ENCODE peak calls at places on chromosomes 2 and 18, in six cellular contexts. One of them, this sample, is unnamed.
A peak's percentile ranks its signal among the peaks of the same experiment; 100 is the strongest.

GRCh38 chr2:104938226-104938941 is 84.5 kb downstream of the POU3F3 start:
- DNase-seq in GM23338: no peak
- DNase-seq in dorsolateral prefrontal cortex: peak; percentile 76
- DNase-seq in upper lobe of left lung: no peak
- DNase-seq in endothelial cell: no peak
- DNase-seq in hepatocyte: no peak
- DNase-seq in this sample: no peak

GRCh38 chr2:61356261-61356957 is 114.5 kb downstream of the USP34 start:
- DNase-seq in GM23338: no peak
- DNase-seq in dorsolateral prefrontal cortex: no peak
- DNase-seq in upper lobe of left lung: no peak
- DNase-seq in endothelial cell: no peak
- DNase-seq in hepatocyte: no peak
- DNase-seq in this sample: no peak

GRCh38 chr2:180572346-180572745 is 408.1 kb upstream of the UBE2E3 start:
- DNase-seq in GM23338: no peak
- DNase-seq in dorsolateral prefrontal cortex: no peak
- DNase-seq in upper lobe of left lung: no peak
- DNase-seq in endothelial cell: no peak
- DNase-seq in hepatocyte: no peak
- DNase-seq in this sample: no peak

GRCh38 chr2:137939026-137939425 is 25.2 kb upstream of the HNMT start:
- DNase-seq in GM23338: no peak
- DNase-seq in dorsolateral prefrontal cortex: no peak
- DNase-seq in upper lobe of left lung: no peak
- DNase-seq in endothelial cell: no peak
- DNase-seq in hepatocyte: no peak
- DNase-seq in this sample: no peak

GRCh38 chr2:73297151-73297559 is 3.8 kb upstream of the EGR4 start:
- DNase-seq in GM23338: peak; percentile 32
- DNase-seq in dorsolateral prefrontal cortex: no peak
- DNase-seq in upper lobe of left lung: no peak
- DNase-seq in endothelial cell: no peak
- DNase-seq in hepatocyte: no peak
- DNase-seq in this sample: no peak

GRCh38 chr2:117859532-117859911 is 45.0 kb downstream of the DDX18 start:
- DNase-seq in GM23338: no peak
- DNase-seq in dorsolateral prefrontal cortex: no peak
- DNase-seq in upper lobe of left lung: peak; percentile 80
- DNase-seq in endothelial cell: no peak
- DNase-seq in hepatocyte: no peak
- DNase-seq in this sample: no peak

GRCh38 chr2:176392125-176392704 is 123.0 kb downstream of the MTX2 start:
- DNase-seq in GM23338: no peak
- DNase-seq in dorsolateral prefrontal cortex: no peak
- DNase-seq in upper lobe of left lung: no peak
- DNase-seq in endothelial cell: no peak
- DNase-seq in hepatocyte: no peak
- DNase-seq in this sample: no peak

GRCh38 chr18:10291568-10291981 is 162.9 kb upstream of the APCDD1 start:
- DNase-seq in GM23338: no peak
- DNase-seq in dorsolateral prefrontal cortex: no peak
- DNase-seq in upper lobe of left lung: peak; percentile 39
- DNase-seq in endothelial cell: no peak
- DNase-seq in hepatocyte: peak; percentile 23
- DNase-seq in this sample: no peak

GRCh38 chr18:22168360-22168921 is 948 bp upstream of the GATA6 start:
- DNase-seq in GM23338: peak; percentile 70
- DNase-seq in dorsolateral prefrontal cortex: no peak
- DNase-seq in upper lobe of left lung: peak; percentile 86
- DNase-seq in endothelial cell: peak; percentile 56
- DNase-seq in hepatocyte: peak; percentile 86
- DNase-seq in this sample: no peak

GRCh38 chr2:96267159-96267971 is 1.3 kb downstream of the CIAO1 start:
- DNase-seq in GM23338: peak; percentile 72
- DNase-seq in dorsolateral prefrontal cortex: no peak
- DNase-seq in upper lobe of left lung: no peak
- DNase-seq in endothelial cell: peak; percentile 34
- DNase-seq in hepatocyte: peak; percentile 69
- DNase-seq in this sample: no peak

GRCh38 chr2:125167820-125168219 is 1142.7 kb downstream of the CNTNAP5 start:
- DNase-seq in GM23338: no peak
- DNase-seq in dorsolateral prefrontal cortex: no peak
- DNase-seq in upper lobe of left lung: no peak
- DNase-seq in endothelial cell: no peak
- DNase-seq in hepatocyte: no peak
- DNase-seq in this sample: no peak

GRCh38 chr18:51490860-51491259 is 293.4 kb upstream of the MEX3C start:
- DNase-seq in GM23338: no peak
- DNase-seq in dorsolateral prefrontal cortex: no peak
- DNase-seq in upper lobe of left lung: no peak
- DNase-seq in endothelial cell: no peak
- DNase-seq in hepatocyte: no peak
- DNase-seq in this sample: no peak

GRCh38 chr2:238139141-238139840 is 823 bp downstream of the KLHL30 start:
- DNase-seq in GM23338: peak; percentile 62
- DNase-seq in dorsolateral prefrontal cortex: no peak
- DNase-seq in upper lobe of left lung: peak; percentile 85
- DNase-seq in endothelial cell: peak; percentile 58
- DNase-seq in hepatocyte: no peak
- DNase-seq in this sample: no peak

GRCh38 chr2:207528980-207529329 is 807 bp upstream of the CREB1 start:
- DNase-seq in GM23338: peak; percentile 64
- DNase-seq in dorsolateral prefrontal cortex: no peak
- DNase-seq in upper lobe of left lung: no peak
- DNase-seq in endothelial cell: peak; percentile 55
- DNase-seq in hepatocyte: peak; percentile 56
- DNase-seq in this sample: no peak

GRCh38 chr18:80009661-80010550 is 21.5 kb upstream of the TXNL4A start:
- DNase-seq in GM23338: no peak
- DNase-seq in dorsolateral prefrontal cortex: peak; percentile 53
- DNase-seq in upper lobe of left lung: no peak
- DNase-seq in endothelial cell: no peak
- DNase-seq in hepatocyte: peak; percentile 54
- DNase-seq in this sample: no peak

GRCh38 chr2:25252291-25253152 is 84.1 kb upstream of the POMC start:
- DNase-seq in GM23338: peak; percentile 97
- DNase-seq in dorsolateral prefrontal cortex: no peak
- DNase-seq in upper lobe of left lung: peak; percentile 92
- DNase-seq in endothelial cell: peak; percentile 94
- DNase-seq in hepatocyte: peak; percentile 94
- DNase-seq in this sample: peak; percentile 94

GRCh38 chr18:37634516-37634915 is 68.9 kb upstream of the CELF4 start:
- DNase-seq in GM23338: no peak
- DNase-seq in dorsolateral prefrontal cortex: no peak
- DNase-seq in upper lobe of left lung: no peak
- DNase-seq in endothelial cell: no peak
- DNase-seq in hepatocyte: no peak
- DNase-seq in this sample: no peak

GRCh38 chr2:6215053-6215452 is 522.9 kb downstream of the SOX11 start:
- DNase-seq in GM23338: no peak
- DNase-seq in dorsolateral prefrontal cortex: no peak
- DNase-seq in upper lobe of left lung: no peak
- DNase-seq in endothelial cell: no peak
- DNase-seq in hepatocyte: no peak
- DNase-seq in this sample: no peak

GRCh38 chr2:6212516-6212915 is 520.3 kb downstream of the SOX11 start:
- DNase-seq in GM23338: no peak
- DNase-seq in dorsolateral prefrontal cortex: no peak
- DNase-seq in upper lobe of left lung: peak; percentile 5
- DNase-seq in endothelial cell: no peak
- DNase-seq in hepatocyte: no peak
- DNase-seq in this sample: no peak

GRCh38 chr2:6213056-6213780 is 521.0 kb downstream of the SOX11 start:
- DNase-seq in GM23338: no peak
- DNase-seq in dorsolateral prefrontal cortex: no peak
- DNase-seq in upper lobe of left lung: peak; percentile 62
- DNase-seq in endothelial cell: no peak
- DNase-seq in hepatocyte: no peak
- DNase-seq in this sample: no peak

GRCh38 chr2:6216234-6216633 is 524.0 kb downstream of the SOX11 start:
- DNase-seq in GM23338: no peak
- DNase-seq in dorsolateral prefrontal cortex: no peak
- DNase-seq in upper lobe of left lung: no peak
- DNase-seq in endothelial cell: no peak
- DNase-seq in hepatocyte: no peak
- DNase-seq in this sample: no peak

GRCh38 chr2:6214471-6214870 is 522.3 kb downstream of the SOX11 start:
- DNase-seq in GM23338: peak; percentile 4
- DNase-seq in dorsolateral prefrontal cortex: no peak
- DNase-seq in upper lobe of left lung: no peak
- DNase-seq in endothelial cell: no peak
- DNase-seq in hepatocyte: no peak
- DNase-seq in this sample: no peak
- TF ChIP-seq CTCF in GM23338: peak; percentile 9
- TF ChIP-seq CTCF in dorsolateral prefrontal cortex: no peak
- TF ChIP-seq CTCF in upper lobe of left lung: no peak
- TF ChIP-seq CTCF in endothelial cell: no peak
- TF ChIP-seq CTCF in hepatocyte: no peak
- TF ChIP-seq CTCF in this sample: peak; percentile 59

DNA sequence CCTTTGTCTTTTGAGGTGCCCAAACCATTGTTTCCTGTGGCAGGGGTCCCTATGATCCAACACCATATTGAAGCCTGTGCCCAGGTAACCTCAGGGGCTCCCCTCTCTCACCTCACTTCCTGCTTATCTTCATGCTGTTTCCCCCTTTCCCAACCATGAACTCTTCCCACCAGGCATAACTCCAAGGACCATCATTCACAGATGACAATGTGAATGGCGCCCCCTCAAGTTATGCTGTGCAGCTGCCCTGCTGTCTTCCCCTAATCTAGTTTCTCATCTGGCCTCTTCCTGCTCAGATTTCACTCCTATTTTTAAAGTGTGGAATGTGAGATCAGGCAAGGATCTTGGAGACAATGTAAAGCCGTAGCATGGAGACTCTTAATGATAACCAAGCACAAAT is 1.4 kb downstream of the GMPPA start:
- DNase-seq in GM23338: peak; percentile 66
- DNase-seq in dorsolateral prefrontal cortex: no peak
- DNase-seq in upper lobe of left lung: no peak
- DNase-seq in endothelial cell: no peak
- DNase-seq in hepatocyte: no peak
- DNase-seq in this sample: no peak
- TF ChIP-seq CTCF in GM23338: peak; percentile 76
- TF ChIP-seq CTCF in dorsolateral prefrontal cortex: no peak
- TF ChIP-seq CTCF in upper lobe of left lung: no peak
- TF ChIP-seq CTCF in endothelial cell: no peak
- TF ChIP-seq CTCF in hepatocyte: peak; percentile 18
- TF ChIP-seq CTCF in this sample: peak; percentile 32

GRCh38 chr2:43309935-43310334 is 83.5 kb upstream of the ZFP36L2 start:
- DNase-seq in GM23338: no peak
- DNase-seq in dorsolateral prefrontal cortex: no peak
- DNase-seq in upper lobe of left lung: no peak
- DNase-seq in endothelial cell: no peak
- DNase-seq in hepatocyte: no peak
- DNase-seq in this sample: no peak
- TF ChIP-seq CTCF in GM23338: no peak
- TF ChIP-seq CTCF in dorsolateral prefrontal cortex: no peak
- TF ChIP-seq CTCF in upper lobe of left lung: no peak
- TF ChIP-seq CTCF in endothelial cell: no peak
- TF ChIP-seq CTCF in hepatocyte: no peak
- TF ChIP-seq CTCF in this sample: no peak

DNA sequence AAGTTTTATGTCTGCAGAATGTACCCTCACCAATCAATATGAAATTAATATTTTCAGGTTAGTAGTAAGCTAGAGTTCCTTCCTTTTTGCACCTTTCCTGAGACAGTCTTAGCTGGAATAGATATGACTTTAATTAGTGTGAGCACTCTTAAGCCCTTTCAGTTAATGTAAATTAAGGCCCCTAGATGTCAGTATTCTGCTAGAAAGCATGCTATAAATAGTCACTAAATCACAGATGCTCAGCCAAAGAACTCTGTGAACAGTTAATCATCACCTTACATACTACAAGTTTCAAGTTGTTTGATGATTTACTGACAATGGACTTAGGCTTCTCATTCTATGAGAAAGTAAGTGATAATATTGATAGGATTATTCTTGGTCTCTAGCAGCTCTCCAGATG is 413.7 kb downstream of the PTH2R start:
- DNase-seq in GM23338: peak; percentile 70
- DNase-seq in dorsolateral prefrontal cortex: no peak
- DNase-seq in upper lobe of left lung: no peak
- DNase-seq in endothelial cell: no peak
- DNase-seq in hepatocyte: peak; percentile 34
- DNase-seq in this sample: no peak
- TF ChIP-seq CTCF in GM23338: peak; percentile 57
- TF ChIP-seq CTCF in dorsolateral prefrontal cortex: peak; percentile 19
- TF ChIP-seq CTCF in upper lobe of left lung: no peak
- TF ChIP-seq CTCF in endothelial cell: no peak
- TF ChIP-seq CTCF in hepatocyte: peak; percentile 53
- TF ChIP-seq CTCF in this sample: peak; percentile 51

GRCh38 chr2:191758420-191759199 is 80.7 kb downstream of the NABP1 start:
- DNase-seq in GM23338: peak; percentile 82
- DNase-seq in dorsolateral prefrontal cortex: no peak
- DNase-seq in upper lobe of left lung: peak; percentile 21
- DNase-seq in endothelial cell: peak; percentile 63
- DNase-seq in hepatocyte: peak; percentile 70
- DNase-seq in this sample: no peak
- TF ChIP-seq CTCF in GM23338: peak; percentile 88
- TF ChIP-seq CTCF in dorsolateral prefrontal cortex: peak; percentile 28
- TF ChIP-seq CTCF in upper lobe of left lung: peak; percentile 39
- TF ChIP-seq CTCF in endothelial cell: peak; percentile 61
- TF ChIP-seq CTCF in hepatocyte: peak; percentile 48
- TF ChIP-seq CTCF in this sample: peak; percentile 69

GRCh38 chr18:35835366-35835765 is 137.1 kb upstream of the RMP24 start:
- DNase-seq in GM23338: no peak
- DNase-seq in dorsolateral prefrontal cortex: no peak
- DNase-seq in upper lobe of left lung: no peak
- DNase-seq in endothelial cell: no peak
- DNase-seq in hepatocyte: no peak
- DNase-seq in this sample: no peak

GRCh38 chr18:35836932-35837331 is 135.5 kb upstream of the RMP24 start:
- DNase-seq in GM23338: no peak
- DNase-seq in dorsolateral prefrontal cortex: no peak
- DNase-seq in upper lobe of left lung: no peak
- DNase-seq in endothelial cell: no peak
- DNase-seq in hepatocyte: no peak
- DNase-seq in this sample: no peak

GRCh38 chr18:35835838-35836237 is 136.6 kb upstream of the RMP24 start:
- DNase-seq in GM23338: no peak
- DNase-seq in dorsolateral prefrontal cortex: no peak
- DNase-seq in upper lobe of left lung: no peak
- DNase-seq in endothelial cell: no peak
- DNase-seq in hepatocyte: no peak
- DNase-seq in this sample: no peak

GRCh38 chr18:35841283-35841682 is 131.2 kb upstream of the RMP24 start:
- DNase-seq in GM23338: no peak
- DNase-seq in dorsolateral prefrontal cortex: no peak
- DNase-seq in upper lobe of left lung: no peak
- DNase-seq in endothelial cell: no peak
- DNase-seq in hepatocyte: no peak
- DNase-seq in this sample: no peak

GRCh38 chr18:35837922-35838496 is 134.5 kb upstream of the RMP24 start:
- DNase-seq in GM23338: peak; percentile 47
- DNase-seq in dorsolateral prefrontal cortex: no peak
- DNase-seq in upper lobe of left lung: no peak
- DNase-seq in endothelial cell: no peak
- DNase-seq in hepatocyte: no peak
- DNase-seq in this sample: no peak
- TF ChIP-seq CTCF in GM23338: peak; percentile 65
- TF ChIP-seq CTCF in dorsolateral prefrontal cortex: no peak
- TF ChIP-seq CTCF in upper lobe of left lung: no peak
- TF ChIP-seq CTCF in endothelial cell: no peak
- TF ChIP-seq CTCF in hepatocyte: no peak
- TF ChIP-seq CTCF in this sample: no peak

GRCh38 chr2:44560352-44560751 is 198.6 kb downstream of the CAMKMT start:
- DNase-seq in GM23338: no peak
- DNase-seq in dorsolateral prefrontal cortex: no peak
- DNase-seq in upper lobe of left lung: no peak
- DNase-seq in endothelial cell: no peak
- DNase-seq in hepatocyte: no peak
- DNase-seq in this sample: no peak
- TF ChIP-seq CTCF in GM23338: peak; percentile 56
- TF ChIP-seq CTCF in dorsolateral prefrontal cortex: no peak
- TF ChIP-seq CTCF in upper lobe of left lung: no peak
- TF ChIP-seq CTCF in endothelial cell: peak; percentile 31
- TF ChIP-seq CTCF in hepatocyte: peak; percentile 19
- TF ChIP-seq CTCF in this sample: peak; percentile 45